ENCODE peak calls at places on chromosomes 5 and 9, in four cellular contexts. A is WERI-Rb-1; I is effector memory CD4-positive, alpha-beta T cell; S is A172. V is an unnamed sample.

GRCh38 chr5:168269950-168270349 is 21.5 kb upstream of the WWC1 start:
- DNase-seq in I (no peak), S (no peak), A (peak; percentile 64), V (no peak)

GRCh38 chr9:89012294-89013042 is 21.2 kb downstream of the S1PR3 start:
- DNase-seq in S (no peak), A (no peak), I (no peak), V (no peak)

GRCh38 chr5:136023935-136024645 is 4.7 kb upstream of the TGFBI start:
- DNase-seq in S (no peak), I (no peak), A (no peak), V (no peak)

GRCh38 chr5:56457887-56458451 is 224.8 kb upstream of the ANKRD55 start:
- DNase-seq in I (no peak), A (no peak), S (peak; percentile 25), V (no peak)

GRCh38 chr5:45277860-45278259 is 418.3 kb downstream of the HCN1 start:
- DNase-seq in S (peak; percentile 55), I (no peak), A (no peak), V (no peak)

GRCh38 chr5:102581011-102581410 is 82.2 kb upstream of the SLCO6A1 start:
- DNase-seq in I (no peak), S (no peak), A (no peak), V (no peak)

GRCh38 chr9:104093647-104094533 is at the start of gene SMC2:
- DNase-seq in I (peak; percentile 84), S (peak; percentile 94), A (peak; percentile 97), V (peak; percentile 91)

GRCh38 chr9:38620483-38621433 is at the start of gene ANKRD18A:
- DNase-seq in A (peak; percentile 93), S (no peak), I (peak; percentile 36), V (peak; percentile 26)

GRCh38 chr9:4985376-4986266 is 549 bp downstream of the JAK2 start:
- DNase-seq in S (peak; percentile 42), I (no peak), A (peak; percentile 64), V (peak; percentile 16)

GRCh38 chr5:181221792-181222629 is 1.1 kb upstream of the TRIM41 start:
- DNase-seq in A (peak; percentile 83), S (peak; percentile 99), I (peak; percentile 94), V (peak; percentile 99)

GRCh38 chr9:4865685-4866084 is 72.9 kb downstream of the RCL1 start:
- DNase-seq in I (no peak), S (no peak), A (no peak), V (no peak)

GRCh38 chr5:151151793-151152192 is 5.8 kb downstream of the ANXA6 start:
- DNase-seq in A (no peak), S (no peak), I (no peak), V (no peak)

GRCh38 chr9:734831-735511 is 106.5 kb upstream of the DMRT1 start:
- DNase-seq in S (peak; percentile 59), A (no peak), I (no peak), V (no peak)

GRCh38 chr5:170273968-170274710 is 23.4 kb downstream of the LCP2 start:
- DNase-seq in S (peak; percentile 60), A (no peak), I (no peak), V (no peak)

GRCh38 chr5:150623152-150623877 is 17.1 kb upstream of the SYNPO start:
- DNase-seq in S (no peak), A (no peak), I (no peak), V (no peak)

GRCh38 chr9:118928723-118929122 is 440.5 kb downstream of the BRINP1 start:
- DNase-seq in A (peak; percentile 28), S (no peak), I (no peak), V (no peak)

GRCh38 chr9:91024841-91025240 is 223.2 kb downstream of the SYK start:
- DNase-seq in A (no peak), I (no peak), S (no peak), V (no peak)

GRCh38 chr5:72288923-72289322 is 31.1 kb downstream of the MRPS27 start:
- DNase-seq in A (no peak), S (no peak), I (no peak), V (no peak)

GRCh38 chr9:94005272-94005901 is 50.2 kb upstream of the BARX1 start:
- DNase-seq in I (no peak), A (no peak), S (peak; percentile 38), V (no peak)

GRCh38 chr5:35319231-35320002 is 89.1 kb upstream of the PRLR start:
- DNase-seq in A (no peak), S (peak; percentile 38), I (no peak), V (no peak)

GRCh38 chr5:140806834-140807775 is at the start of gene PCDHA4:
- DNase-seq in A (peak; percentile 87), S (peak; percentile 42), I (no peak), V (no peak)

GRCh38 chr9:116693233-116693731 is 6.2 kb downstream of the TRIM32 start:
- DNase-seq in I (no peak), S (no peak), A (no peak), V (no peak)